ENCODE peak calls at places on chromosomes 5 and 9, in nine cellular contexts. H, C, L, F, Y, R, W, X and S are unnamed samples.

GRCh38 chr5:141870871-141871270 is 7.3 kb downstream of the PCDH1 start:
- DNase-seq in H (no peak), C (no peak), L (no peak), F (no peak), Y (peak; percentile 60), R (peak; percentile 80), W (no peak), X (peak; percentile 72), S (no peak)

GRCh38 chr5:151200913-151201445 is 22.9 kb downstream of the CCDC69 start:
- DNase-seq in H (no peak), C (no peak), L (no peak), F (no peak), Y (no peak), R (no peak), W (no peak), X (no peak), S (no peak)

GRCh38 chr5:132832612-132833011 is 2.2 kb upstream of the SHROOM1 start:
- DNase-seq in H (no peak), C (no peak), L (no peak), F (no peak), Y (no peak), R (no peak), W (no peak), X (no peak), S (no peak)

GRCh38 chr9:124297553-124297905 is 39.8 kb downstream of the NEK6 start:
- DNase-seq in H (peak; percentile 98), C (peak; percentile 29), L (no peak), F (peak; percentile 68), Y (peak; percentile 82), R (peak; percentile 84), W (no peak), X (peak; percentile 76), S (no peak)

GRCh38 chr5:143775258-143775657 is 36.7 kb upstream of the HMHB1 start:
- DNase-seq in H (peak; percentile 63), C (no peak), L (peak; percentile 44), F (no peak), Y (no peak), R (peak; percentile 58), W (no peak), X (peak; percentile 72), S (no peak)

GRCh38 chr5:34827594-34828506 is 11.1 kb upstream of the TTC23L start:
- DNase-seq in H (no peak), C (no peak), L (no peak), F (no peak), Y (no peak), R (no peak), W (no peak), X (no peak), S (no peak)

GRCh38 chr5:83376461-83376860 is 95.1 kb upstream of the VCAN start:
- DNase-seq in H (no peak), C (no peak), L (no peak), F (no peak), Y (no peak), R (no peak), W (no peak), X (no peak), S (no peak)

GRCh38 chr9:136501686-136502085 is 18.8 kb upstream of the SEC16A start:
- DNase-seq in H (no peak), C (no peak), L (no peak), F (no peak), Y (no peak), R (no peak), W (no peak), X (no peak), S (no peak)

GRCh38 chr9:136409557-136410455 is 608 bp downstream of the ENTR1 start:
- DNase-seq in H (peak; percentile 20), C (peak; percentile 36), L (peak; percentile 56), F (peak; percentile 51), Y (peak; percentile 17), R (peak; percentile 47), W (peak; percentile 24), X (peak; percentile 7), S (no peak)

GRCh38 chr5:4571248-4571950 is 568.7 kb upstream of the ADAMTS16 start:
- DNase-seq in H (peak; percentile 22), C (no peak), L (no peak), F (no peak), Y (no peak), R (peak; percentile 43), W (no peak), X (peak; percentile 30), S (no peak)

GRCh38 chr9:98999152-98999525 is 55.4 kb downstream of the COL15A1 start:
- DNase-seq in H (no peak), C (no peak), L (no peak), F (peak; percentile 43), Y (no peak), R (no peak), W (no peak), X (no peak), S (no peak)

GRCh38 chr5:129112295-129112694 is 17.7 kb downstream of the ISOC1 start:
- DNase-seq in H (no peak), C (no peak), L (no peak), F (no peak), Y (no peak), R (peak; percentile 43), W (no peak), X (peak; percentile 43), S (no peak)

GRCh38 chr5:129114539-129115193 is 20.1 kb downstream of the ISOC1 start:
- DNase-seq in H (no peak), C (no peak), L (no peak), F (no peak), Y (no peak), R (no peak), W (no peak), X (no peak), S (no peak)

GRCh38 chr5:129111351-129111750 is 16.8 kb downstream of the ISOC1 start:
- DNase-seq in H (no peak), C (no peak), L (no peak), F (no peak), Y (no peak), R (no peak), W (no peak), X (no peak), S (no peak)

GRCh38 chr5:129115680-129116079 is 21.1 kb downstream of the ISOC1 start:
- DNase-seq in H (no peak), C (no peak), L (no peak), F (no peak), Y (no peak), R (no peak), W (no peak), X (no peak), S (no peak)

GRCh38 chr5:129113867-129114266 is 19.3 kb downstream of the ISOC1 start:
- DNase-seq in H (no peak), C (no peak), L (no peak), F (no peak), Y (no peak), R (no peak), W (no peak), X (no peak), S (no peak)
- TF ChIP-seq CTCF in H (no peak), C (no peak), L (no peak), F (no peak), Y (no peak), R (no peak), W (no peak), X (no peak), S (peak; percentile 26)

GRCh38 chr5:30041831-30042385 is 1151.6 kb upstream of the CDH6 start:
- DNase-seq in H (no peak), C (no peak), L (no peak), F (no peak), Y (no peak), R (no peak), W (no peak), X (no peak), S (no peak)

GRCh38 chr5:30041291-30041690 is 1152.2 kb upstream of the CDH6 start:
- DNase-seq in H (no peak), C (no peak), L (no peak), F (no peak), Y (no peak), R (no peak), W (no peak), X (no peak), S (no peak)

GRCh38 chr5:30042677-30043076 is 1150.8 kb upstream of the CDH6 start:
- DNase-seq in H (no peak), C (no peak), L (no peak), F (no peak), Y (no peak), R (no peak), W (no peak), X (no peak), S (no peak)

GRCh38 chr5:30039379-30039778 is 1154.1 kb upstream of the CDH6 start:
- DNase-seq in H (no peak), C (no peak), L (no peak), F (no peak), Y (no peak), R (no peak), W (no peak), X (no peak), S (no peak)

DNA sequence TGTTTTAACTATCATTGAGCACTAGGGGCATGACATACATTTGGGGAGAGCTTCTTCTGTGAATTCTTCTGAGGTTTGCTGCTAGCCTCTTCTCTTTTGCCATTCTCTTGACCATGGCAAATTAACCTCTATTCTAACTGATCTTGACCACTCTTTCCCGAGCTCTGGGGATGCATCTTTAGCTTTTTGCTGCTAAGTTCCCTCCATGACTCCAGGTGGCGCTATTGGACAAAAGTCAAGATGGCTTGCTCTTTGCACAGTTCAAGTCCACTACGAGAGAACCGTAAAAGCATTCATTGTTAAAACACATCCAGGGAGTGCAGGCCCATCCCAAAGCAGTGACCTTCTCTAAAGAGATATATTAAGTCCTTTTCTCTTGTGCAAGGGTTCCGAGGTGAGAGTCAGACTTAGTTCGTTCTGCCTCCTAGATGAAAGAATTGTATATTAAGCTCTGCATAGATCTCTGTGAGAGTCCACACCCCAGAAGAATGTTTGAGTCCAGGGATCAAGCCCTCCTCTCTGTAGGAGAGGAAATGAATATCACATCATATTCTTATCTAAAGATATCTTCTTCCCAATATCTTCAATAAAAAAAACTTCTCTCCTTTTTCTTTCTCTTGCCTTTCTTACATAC is 1152.9 kb upstream of the CDH6 start:
- DNase-seq in H (peak; percentile 26), C (peak; percentile 54), L (peak; percentile 59), F (no peak), Y (peak; percentile 37), R (peak; percentile 69), W (no peak), X (peak; percentile 4), S (peak; percentile 65)
- TF ChIP-seq CTCF in H (peak; percentile 82), C (peak; percentile 72), L (peak; percentile 65), F (no peak), Y (peak; percentile 46), R (peak; percentile 67), W (no peak), X (peak; percentile 15), S (peak; percentile 88)

DNA sequence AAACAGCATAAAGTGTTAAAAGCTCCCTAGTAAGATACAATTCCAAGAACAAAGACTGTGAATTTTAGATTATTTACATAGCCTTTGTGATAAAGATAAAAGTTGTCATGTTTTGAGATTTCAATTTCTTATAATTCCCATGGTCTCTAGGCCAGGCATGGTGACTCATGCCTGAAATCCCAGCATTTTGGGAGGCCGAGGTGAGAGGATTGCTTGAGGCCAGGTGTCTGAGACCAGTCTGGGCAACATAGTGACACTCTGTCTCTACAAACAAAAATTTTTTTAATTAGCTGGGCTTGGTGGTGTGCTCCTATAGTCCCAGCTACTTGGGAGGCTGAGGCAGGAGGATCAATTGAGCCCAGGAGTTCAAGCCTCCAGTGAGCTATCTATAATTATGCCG is 48.1 kb downstream of the BDP1 start:
- DNase-seq in H (no peak), C (no peak), L (no peak), F (no peak), Y (no peak), R (no peak), W (no peak), X (no peak), S (no peak)
- TF ChIP-seq CTCF in H (no peak), C (no peak), L (no peak), F (no peak), Y (no peak), R (no peak), W (no peak), X (no peak), S (no peak)

GRCh38 chr5:6078881-6079280 is 299.5 kb downstream of the MED10 start:
- DNase-seq in H (no peak), C (no peak), L (no peak), F (no peak), Y (no peak), R (no peak), W (no peak), X (no peak), S (no peak)
- TF ChIP-seq CTCF in H (no peak), C (no peak), L (no peak), F (no peak), Y (no peak), R (no peak), W (no peak), X (no peak), S (no peak)